ENCODE peak calls at places on chromosome 3, in nine cellular contexts. O is heart left ventricle; Q is CD8-positive, alpha-beta memory T cell; F is Peyer's patch; T is mammary epithelial cell; L is OCI-LY7; R is suprapubic skin; M is PC-9; U is left lung. G is an unnamed sample.

GRCh38 chr3:87076951-87077350 is 86.0 kb upstream of the VGLL3 start:
- DNase-seq in O (no peak), Q (no peak), F (no peak), T (peak; percentile 71), L (no peak), R (no peak), M (no peak), U (no peak), G (no peak)

GRCh38 chr3:9916734-9917680 is at the start of gene IL17RC:
- DNase-seq in O (peak; percentile 92), Q (no peak), F (peak; percentile 93), T (peak; percentile 98), L (no peak), R (peak; percentile 94), M (peak; percentile 91), U (peak; percentile 90), G (no peak)

GRCh38 chr3:187986514-187986934 is 167.4 kb upstream of the LPP start:
- DNase-seq in O (no peak), Q (no peak), F (no peak), T (peak; percentile 95), L (no peak), R (no peak), M (peak; percentile 68), U (no peak), G (no peak)

GRCh38 chr3:30289324-30289723 is 317.1 kb upstream of the TGFBR2 start:
- DNase-seq in O (no peak), Q (no peak), F (peak; percentile 52), T (no peak), L (no peak), R (no peak), M (no peak), U (no peak), G (no peak)

GRCh38 chr3:32018723-32019564 is 37.4 kb downstream of the ZNF860 start:
- DNase-seq in O (no peak), Q (no peak), F (no peak), T (peak; percentile 31), L (peak; percentile 72), R (no peak), M (no peak), U (no peak), G (no peak)

GRCh38 chr3:62096521-62096920 is 276.8 kb downstream of the FEZF2 start:
- DNase-seq in O (no peak), Q (no peak), F (no peak), T (no peak), L (no peak), R (no peak), M (no peak), U (no peak), G (no peak)

GRCh38 chr3:115325539-115325938 is 178.5 kb upstream of the ZBTB20 start:
- DNase-seq in O (no peak), Q (no peak), F (no peak), T (peak; percentile 39), L (peak; percentile 4), R (no peak), M (peak; percentile 35), U (no peak), G (no peak)

GRCh38 chr3:67489816-67490215 is 164.6 kb downstream of the SUCLG2 start:
- DNase-seq in O (no peak), Q (no peak), F (no peak), T (no peak), L (no peak), R (no peak), M (no peak), U (no peak), G (no peak)

GRCh38 chr3:60202052-60202753 is 1049.0 kb downstream of the FHIT start:
- DNase-seq in O (no peak), Q (no peak), F (no peak), T (no peak), L (no peak), R (no peak), M (no peak), U (no peak), G (no peak)

GRCh38 chr3:71576966-71577459 is 6.5 kb downstream of the FOXP1 start:
- DNase-seq in O (no peak), Q (no peak), F (no peak), T (peak; percentile 28), L (no peak), R (no peak), M (no peak), U (no peak), G (no peak)

GRCh38 chr3:195908439-195909293 is at the start of gene TNK2:
- DNase-seq in O (no peak), Q (peak; percentile 43), F (peak; percentile 70), T (no peak), L (peak; percentile 60), R (peak; percentile 71), M (peak; percentile 53), U (no peak), G (peak; percentile 32)

GRCh38 chr3:187063286-187064081 is 75.8 kb downstream of the RPL39L start:
- DNase-seq in O (no peak), Q (no peak), F (no peak), T (peak; percentile 79), L (peak; percentile 56), R (no peak), M (peak; percentile 72), U (peak; percentile 56), G (no peak)

GRCh38 chr3:10950476-10951294 is 41.9 kb upstream of the SLC6A1 start:
- DNase-seq in O (no peak), Q (no peak), F (no peak), T (peak; percentile 37), L (no peak), R (no peak), M (no peak), U (no peak), G (no peak)

GRCh38 chr3:183439510-183439909 is 11.1 kb upstream of the MCF2L2 start:
- DNase-seq in O (no peak), Q (no peak), F (no peak), T (peak; percentile 68), L (no peak), R (no peak), M (no peak), U (no peak), G (no peak)

GRCh38 chr3:114626751-114627150 is 332.9 kb downstream of the TIGIT start:
- DNase-seq in O (no peak), Q (no peak), F (no peak), T (no peak), L (no peak), R (no peak), M (no peak), U (no peak), G (no peak)

GRCh38 chr3:23697416-23697815 is 108.3 kb upstream of the UBE2E1 start:
- DNase-seq in O (no peak), Q (no peak), F (no peak), T (no peak), L (no peak), R (no peak), M (no peak), U (no peak), G (no peak)

GRCh38 chr3:174168026-174168425 is 691.1 kb upstream of the NAALADL2 start:
- DNase-seq in O (no peak), Q (no peak), F (no peak), T (no peak), L (no peak), R (no peak), M (no peak), U (no peak), G (no peak)

DNA sequence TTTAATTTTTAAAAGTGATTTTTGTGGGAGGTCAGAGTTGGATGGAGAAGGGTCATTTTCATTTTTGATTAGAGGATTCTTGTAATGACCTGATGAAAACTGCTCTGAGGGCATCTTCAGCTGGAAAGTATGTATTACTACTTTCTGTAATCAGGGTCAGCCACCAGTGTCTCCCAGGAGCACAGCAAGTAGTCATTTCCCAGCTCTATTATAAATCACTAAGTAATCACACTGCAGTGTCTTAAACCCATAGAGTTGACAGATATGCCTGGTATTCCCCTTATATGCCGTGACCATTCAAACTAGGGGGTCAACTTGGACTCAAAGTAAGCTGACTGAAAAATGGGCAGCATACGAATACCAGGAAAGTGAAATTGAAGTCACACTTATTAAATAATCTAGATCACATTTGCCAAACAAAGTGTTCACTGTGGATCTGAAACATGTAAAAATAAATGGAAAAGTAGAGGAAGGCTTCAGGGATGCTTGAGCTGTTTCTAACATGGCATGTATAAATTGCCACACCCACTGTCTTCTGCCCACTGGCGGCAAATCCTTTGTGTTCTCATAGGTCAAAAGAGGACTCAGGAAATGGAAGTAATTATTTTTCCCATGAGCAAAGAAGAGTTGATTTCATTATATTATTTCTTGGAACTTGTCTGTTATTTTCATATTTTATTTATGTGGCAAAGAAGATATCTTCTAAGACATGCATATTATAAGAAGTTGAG is 105.7 kb downstream of the MBNL1 start:
- DNase-seq in O (no peak), Q (no peak), F (no peak), T (no peak), L (no peak), R (no peak), M (no peak), U (no peak), G (no peak)
- H3K4me1 ChIP-seq in O (peaks cover 66% of the 10 kb centered on the region), Q (peaks cover 69% of the 10 kb centered on the region), F (peaks cover 14% of the 10 kb centered on the region), T (no peaks in the 10 kb centered on the region), L (peaks cover 59% of the 10 kb centered on the region), R (peaks cover 21% of the 10 kb centered on the region), M (no peaks in the 10 kb centered on the region), U (peaks cover 25% of the 10 kb centered on the region), G (peaks cover 7% of the 10 kb centered on the region)

GRCh38 chr3:134354612-134355275 is 19.5 kb downstream of the AMOTL2 start:
- DNase-seq in O (peak; percentile 18), Q (no peak), F (no peak), T (no peak), L (no peak), R (no peak), M (no peak), U (peak; percentile 25), G (no peak)
- H3K27ac ChIP-seq in O (peak overlapping the region; percentile 23), Q (no peak overlapping the region), F (peak overlapping the region; percentile 80), T (no peak overlapping the region), L (no peak overlapping the region), R (peak overlapping the region; percentile 22), M (peak overlapping the region; percentile 100), U (no peak overlapping the region), G (no peak overlapping the region)

DNA sequence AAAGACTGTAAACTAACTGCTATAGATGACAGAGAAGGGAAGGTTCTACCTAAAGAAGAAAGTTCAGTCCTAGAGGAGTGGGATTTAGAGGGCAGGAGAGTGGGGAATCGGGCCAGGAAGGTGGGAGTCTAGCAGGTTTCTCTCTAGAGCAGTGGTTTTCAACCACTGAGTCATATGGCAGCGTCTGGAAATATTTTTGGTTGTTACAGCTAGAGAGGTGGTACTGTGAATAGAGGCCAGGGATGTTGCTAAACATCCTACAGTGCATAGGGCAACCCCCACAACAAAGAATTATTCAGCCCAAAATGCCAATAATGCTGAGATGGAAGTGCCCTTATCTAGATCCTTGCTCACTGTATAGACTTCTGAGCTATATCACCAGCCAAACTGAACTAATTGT is 28.7 kb downstream of the ATP1B3 start:
- DNase-seq in O (no peak), Q (no peak), F (no peak), T (no peak), L (no peak), R (no peak), M (no peak), U (no peak), G (no peak)
- H3K36me3 ChIP-seq in O (peaks cover 4% of the 10 kb centered on the region), Q (peaks cover 9% of the 10 kb centered on the region), F (no peaks in the 10 kb centered on the region), T (peaks cover 30% of the 10 kb centered on the region), L (peaks cover 83% of the 10 kb centered on the region), R (peaks cover 43% of the 10 kb centered on the region), M (peaks cover 14% of the 10 kb centered on the region), U (peaks cover 65% of the 10 kb centered on the region), G (peaks cover 3% of the 10 kb centered on the region)

DNA sequence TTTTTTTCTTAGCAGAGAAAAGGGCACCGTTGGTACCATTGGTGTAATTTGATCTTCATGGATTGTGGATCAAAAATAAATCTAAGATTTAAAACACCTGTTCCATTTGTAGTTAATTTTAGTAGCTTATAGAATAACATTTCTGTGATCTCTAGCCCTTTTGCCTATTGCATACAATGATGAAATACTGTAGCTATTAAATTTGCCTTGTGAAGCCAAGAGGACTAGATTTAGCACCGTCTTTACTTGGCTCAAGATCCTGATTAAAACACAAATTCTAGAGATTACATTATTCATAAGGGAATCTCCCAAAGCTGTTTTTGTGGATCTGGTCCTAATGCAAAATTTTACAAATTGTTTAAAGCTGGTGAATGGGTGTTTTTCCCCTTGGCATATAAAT is 8.2 kb downstream of the TBC1D23 start:
- DNase-seq in O (no peak), Q (no peak), F (no peak), T (no peak), L (no peak), R (no peak), M (no peak), U (no peak), G (no peak)
- H3K4me1 ChIP-seq in O (peaks cover 59% of the 10 kb centered on the region), Q (peaks cover 2% of the 10 kb centered on the region), F (no peaks in the 10 kb centered on the region), T (peaks cover 41% of the 10 kb centered on the region), L (peaks cover under 1% of the 10 kb centered on the region), R (peaks cover 34% of the 10 kb centered on the region), M (peaks cover 50% of the 10 kb centered on the region), U (no peaks in the 10 kb centered on the region), G (no peaks in the 10 kb centered on the region)